ENCODE peak calls at places on chromosomes 12 and 14, in six cellular contexts. U is heart right ventricle, E is gastrocnemius medialis, G is SK-N-SH, M is fibroblast of lung, C is psoas muscle. Z is an unnamed sample.
A peak's percentile ranks its signal among the peaks of the same experiment; 100 is the strongest.

GRCh38 chr12:25590021-25590721 is 37.1 kb upstream of the LMNTD1 start:
- DNase-seq in G (no peak), E (no peak), M (no peak), C (no peak), U (no peak), Z (no peak)

GRCh38 chr12:53798575-53798974 is 46.8 kb upstream of the CISTR start:
- DNase-seq in U (no peak), G (no peak), M (no peak), C (no peak), E (no peak), Z (peak; percentile 33)

GRCh38 chr14:104734991-104735779 is 11.2 kb downstream of the ADSS1 start:
- DNase-seq in G (no peak), M (no peak), C (peak; percentile 91), U (peak; percentile 49), E (peak; percentile 78), Z (no peak)

GRCh38 chr12:27982380-27982779 is 9.8 kb upstream of the PTHLH start:
- DNase-seq in C (no peak), E (no peak), U (no peak), G (no peak), M (no peak), Z (no peak)

GRCh38 chr12:9634177-9634803 is 26.6 kb upstream of the KLRB1 start:
- DNase-seq in C (no peak), M (peak; percentile 68), E (no peak), U (no peak), G (peak; percentile 35), Z (peak; percentile 31)

GRCh38 chr14:101900253-101900652 is 64.1 kb upstream of the DYNC1H1 start:
- DNase-seq in G (no peak), M (no peak), C (no peak), E (no peak), U (no peak), Z (no peak)

GRCh38 chr12:108633534-108634224 is at the start of gene SELPLG:
- DNase-seq in G (no peak), M (no peak), U (peak; percentile 56), C (peak; percentile 78), E (peak; percentile 36), Z (no peak)

GRCh38 chr14:69910871-69911270 is 31.7 kb downstream of the SMOC1 start:
- DNase-seq in U (no peak), C (no peak), E (no peak), M (no peak), G (no peak), Z (no peak)

GRCh38 chr12:3965096-3965495 is 91.9 kb upstream of the PARP11 start:
- DNase-seq in G (no peak), E (no peak), C (no peak), M (no peak), U (no peak), Z (no peak)

GRCh38 chr12:54398995-54399793 is 14.7 kb upstream of the ZNF385A start:
- DNase-seq in C (peak; percentile 93), M (peak; percentile 84), G (peak; percentile 89), E (no peak), U (peak; percentile 87), Z (peak; percentile 66)

GRCh38 chr12:6285063-6285477 is 25.4 kb upstream of the PLEKHG6 start:
- DNase-seq in U (peak; percentile 47), E (peak; percentile 19), C (peak; percentile 69), G (peak; percentile 91), M (peak; percentile 83), Z (no peak)

GRCh38 chr14:104746951-104747481 is 5.9 kb upstream of the SIVA1 start:
- DNase-seq in M (peak; percentile 80), C (peak; percentile 60), E (peak; percentile 36), U (no peak), G (no peak), Z (peak; percentile 84)

GRCh38 chr12:39372929-39373328 is 70.0 kb downstream of the KIF21A start:
- DNase-seq in U (no peak), E (no peak), G (no peak), M (no peak), C (no peak), Z (no peak)

GRCh38 chr14:99564256-99564902 is 39.6 kb downstream of the CCDC85C start:
- DNase-seq in U (peak; percentile 55), M (peak; percentile 90), G (peak; percentile 81), C (no peak), E (no peak), Z (no peak)

GRCh38 chr12:52214421-52214802 is 18.6 kb upstream of the KRT7 start:
- DNase-seq in G (no peak), E (no peak), M (no peak), C (no peak), U (no peak), Z (no peak)

GRCh38 chr12:75975692-75976091 is 55.9 kb downstream of the PHLDA1 start:
- DNase-seq in C (no peak), M (no peak), G (no peak), E (no peak), U (no peak), Z (no peak)
- H3K4me1 ChIP-seq in C (peaks cover 7% of the 10 kb centered on the region), M (peaks cover 30% of the 10 kb centered on the region), G (peaks cover 30% of the 10 kb centered on the region), E (peaks cover 14% of the 10 kb centered on the region), U (peaks cover 12% of the 10 kb centered on the region), Z (peaks cover 40% of the 10 kb centered on the region)

GRCh38 chr14:24956104-24956503 is 93.8 kb downstream of the STXBP6 start:
- DNase-seq in M (no peak), G (no peak), U (no peak), E (no peak), C (no peak), Z (no peak)

GRCh38 chr14:24948261-24948847 is 101.6 kb downstream of the STXBP6 start:
- DNase-seq in C (no peak), G (no peak), E (no peak), U (no peak), M (no peak), Z (no peak)

GRCh38 chr14:24954697-24955037 is 95.3 kb downstream of the STXBP6 start:
- DNase-seq in U (no peak), G (no peak), C (no peak), E (no peak), M (no peak), Z (no peak)

GRCh38 chr14:24954037-24954696 is 95.8 kb downstream of the STXBP6 start:
- DNase-seq in G (no peak), M (no peak), E (no peak), C (no peak), U (no peak), Z (no peak)

DNA sequence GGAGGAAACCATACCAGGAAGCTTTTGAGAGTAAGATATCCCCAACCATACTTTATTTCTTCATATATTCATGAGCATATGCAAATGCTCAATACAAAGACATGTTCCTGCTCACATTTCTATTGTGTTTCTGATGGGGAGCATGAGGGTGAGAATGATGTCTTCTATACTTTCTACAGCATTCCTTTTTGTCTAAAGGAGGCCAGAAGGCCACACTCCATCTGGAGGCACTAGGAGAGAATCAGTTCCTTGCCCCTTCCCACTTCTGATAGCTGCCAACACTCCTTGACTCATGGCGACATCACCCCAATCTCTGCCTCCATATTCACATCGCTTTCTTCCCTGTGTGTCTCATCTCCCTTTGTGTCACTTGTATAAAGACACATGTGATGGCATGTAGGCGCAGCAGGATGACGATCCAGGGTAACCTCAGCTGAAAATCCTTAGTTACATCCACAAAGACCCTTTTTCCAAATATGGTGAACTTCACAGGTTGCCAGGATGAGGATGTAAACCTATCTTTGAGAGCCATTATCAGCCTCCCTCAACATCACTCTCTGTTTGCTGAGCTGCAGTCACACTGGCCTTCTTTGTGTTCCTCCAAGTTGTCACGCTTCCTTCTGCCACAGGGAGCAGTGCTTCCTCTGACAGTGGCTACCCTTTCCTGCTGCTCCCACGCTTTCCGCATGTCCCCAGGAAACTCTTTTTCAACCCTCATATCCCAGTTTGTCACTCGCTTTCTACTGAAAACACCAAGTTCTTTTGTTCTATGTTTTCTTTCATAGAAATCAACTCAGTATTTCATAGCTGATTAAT is 96.9 kb downstream of the STXBP6 start:
- DNase-seq in C (no peak), M (no peak), U (no peak), G (peak; percentile 4), E (no peak), Z (no peak)
- TF ChIP-seq CTCF in C (no peak), M (no peak), U (no peak), G (peak; percentile 32), E (no peak), Z (peak; percentile 3)

GRCh38 chr12:40827923-40828592 is 135.8 kb downstream of the CNTN1 start:
- DNase-seq in C (no peak), M (no peak), U (no peak), G (no peak), E (no peak), Z (no peak)

GRCh38 chr12:40820794-40821484 is 128.7 kb downstream of the CNTN1 start:
- DNase-seq in U (no peak), G (no peak), E (no peak), C (no peak), M (no peak), Z (no peak)

GRCh38 chr12:40829738-40830144 is 137.5 kb downstream of the CNTN1 start:
- DNase-seq in U (no peak), M (no peak), G (no peak), E (no peak), C (no peak), Z (peak; percentile 82)

GRCh38 chr12:40828593-40828990 is 136.4 kb downstream of the CNTN1 start:
- DNase-seq in E (no peak), G (no peak), U (no peak), C (no peak), M (no peak), Z (no peak)

GRCh38 chr12:40825156-40825555 is 132.9 kb downstream of the CNTN1 start:
- DNase-seq in U (no peak), E (no peak), M (no peak), G (no peak), C (no peak), Z (peak; percentile 23)
- H3K27me3 ChIP-seq in U (no peaks in the 10 kb centered on the region), E (no peaks in the 10 kb centered on the region), M (no peaks in the 10 kb centered on the region), G (no peaks in the 10 kb centered on the region), C (no peaks in the 10 kb centered on the region), Z (no peaks in the 10 kb centered on the region)

GRCh38 chr12:57103856-57104255 is 7.3 kb downstream of the STAT6 start:
- DNase-seq in G (no peak), M (no peak), C (no peak), U (no peak), E (no peak), Z (no peak)

GRCh38 chr12:57107456-57107855 is 3.7 kb downstream of the STAT6 start:
- DNase-seq in G (no peak), E (no peak), M (no peak), U (no peak), C (peak; percentile 30), Z (no peak)

GRCh38 chr12:57104292-57104910 is 6.8 kb downstream of the STAT6 start:
- DNase-seq in E (no peak), G (peak; percentile 23), C (no peak), U (no peak), M (no peak), Z (no peak)

GRCh38 chr12:57106021-57106708 is 5.0 kb downstream of the STAT6 start:
- DNase-seq in G (peak; percentile 6), C (no peak), U (no peak), M (no peak), E (no peak), Z (no peak)

DNA sequence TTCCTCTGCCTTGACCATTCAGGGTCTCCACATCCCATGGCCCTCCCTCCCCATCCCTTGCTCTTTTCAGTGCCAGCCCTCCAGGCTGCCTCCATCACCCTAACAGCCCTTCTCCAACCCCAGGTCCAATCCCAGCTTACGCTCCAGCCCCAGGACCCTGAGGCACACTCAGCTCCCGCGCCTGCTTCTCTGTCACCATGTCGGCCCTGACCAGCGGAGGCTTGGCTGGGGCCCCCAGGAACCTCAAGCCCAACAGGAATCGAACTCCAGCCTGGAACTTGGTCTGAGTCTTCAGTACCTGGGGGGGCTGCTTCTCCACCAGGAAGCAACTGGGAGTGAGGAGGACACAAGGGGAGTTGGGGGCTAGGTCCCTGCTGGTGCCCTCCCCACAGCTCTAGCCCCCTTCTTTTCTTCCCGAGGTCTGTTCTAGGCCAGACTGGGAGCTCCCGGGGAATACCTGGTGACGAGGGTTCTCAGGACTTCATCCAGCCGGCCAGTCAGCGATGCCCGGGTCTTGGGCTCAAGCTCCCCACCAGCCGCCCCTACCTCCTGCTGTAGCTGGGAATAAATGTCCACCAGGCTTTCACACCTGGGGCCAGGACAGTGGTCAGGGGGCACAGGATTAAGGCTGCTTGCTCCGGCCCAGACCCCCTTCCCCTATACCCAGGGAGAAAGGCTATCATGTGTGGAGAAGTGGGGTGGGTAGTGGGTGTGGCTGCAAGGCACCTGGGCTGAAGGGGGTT is 6.0 kb downstream of the STAT6 start:
- DNase-seq in G (peak; percentile 5), E (no peak), U (no peak), C (peak; percentile 49), M (no peak), Z (no peak)
- H3K4me1 ChIP-seq in G (no peaks in the 10 kb centered on the region), E (peaks cover 8% of the 10 kb centered on the region), U (peaks cover 13% of the 10 kb centered on the region), C (no peaks in the 10 kb centered on the region), M (no peaks in the 10 kb centered on the region), Z (no peaks in the 10 kb centered on the region)

Z was measured in foreskin keratinocyte.